ENCODE peak calls at places on chromosomes 1 and 21, in six cellular contexts. One of them, this sample, is unnamed.

GRCh38 chr1:28775121-28775942 is 36.6 kb upstream of the OPRD1 start:
- DNase-seq in body of pancreas: peak; percentile 81
- DNase-seq in iPS-NIHi11: no peak
- DNase-seq in effector memory CD4-positive, alpha-beta T cell: peak; percentile 30
- DNase-seq in fibroblast of mammary gland: peak; percentile 70
- DNase-seq in stimulated activated CD4-positive, alpha-beta T cell treated with anti-CD3 and anti-CD28 coated beads, Interleukin-2, amount 100 ng/mL, for 48 hours: peak; percentile 47
- DNase-seq in this sample: peak; percentile 35

GRCh38 chr1:195761102-195761501 is 847.1 kb downstream of the KCNT2 start:
- DNase-seq in body of pancreas: no peak
- DNase-seq in fibroblast of mammary gland: no peak
- DNase-seq in iPS-NIHi11: no peak
- DNase-seq in stimulated activated CD4-positive, alpha-beta T cell treated with anti-CD3 and anti-CD28 coated beads, Interleukin-2, amount 100 ng/mL, for 48 hours: no peak
- DNase-seq in effector memory CD4-positive, alpha-beta T cell: no peak
- DNase-seq in this sample: no peak

GRCh38 chr1:203057831-203058673 is 27.8 kb downstream of the MYOG start:
- DNase-seq in body of pancreas: no peak
- DNase-seq in effector memory CD4-positive, alpha-beta T cell: no peak
- DNase-seq in stimulated activated CD4-positive, alpha-beta T cell treated with anti-CD3 and anti-CD28 coated beads, Interleukin-2, amount 100 ng/mL, for 48 hours: no peak
- DNase-seq in iPS-NIHi11: no peak
- DNase-seq in fibroblast of mammary gland: peak; percentile 77
- DNase-seq in this sample: no peak

GRCh38 chr21:16535100-16535418 is 805.3 kb downstream of the USP25 start:
- DNase-seq in body of pancreas: peak; percentile 76
- DNase-seq in effector memory CD4-positive, alpha-beta T cell: no peak
- DNase-seq in stimulated activated CD4-positive, alpha-beta T cell treated with anti-CD3 and anti-CD28 coated beads, Interleukin-2, amount 100 ng/mL, for 48 hours: no peak
- DNase-seq in fibroblast of mammary gland: peak; percentile 96
- DNase-seq in iPS-NIHi11: peak; percentile 14
- DNase-seq in this sample: peak; percentile 99

GRCh38 chr1:203144661-203145060 is 17.1 kb downstream of the ADORA1 start:
- DNase-seq in effector memory CD4-positive, alpha-beta T cell: no peak
- DNase-seq in stimulated activated CD4-positive, alpha-beta T cell treated with anti-CD3 and anti-CD28 coated beads, Interleukin-2, amount 100 ng/mL, for 48 hours: no peak
- DNase-seq in iPS-NIHi11: no peak
- DNase-seq in fibroblast of mammary gland: peak; percentile 6
- DNase-seq in body of pancreas: peak; percentile 54
- DNase-seq in this sample: no peak

GRCh38 chr1:91828007-91828321 is 58.0 kb downstream of the TGFBR3 start:
- DNase-seq in iPS-NIHi11: no peak
- DNase-seq in effector memory CD4-positive, alpha-beta T cell: no peak
- DNase-seq in stimulated activated CD4-positive, alpha-beta T cell treated with anti-CD3 and anti-CD28 coated beads, Interleukin-2, amount 100 ng/mL, for 48 hours: no peak
- DNase-seq in fibroblast of mammary gland: no peak
- DNase-seq in body of pancreas: no peak
- DNase-seq in this sample: no peak

GRCh38 chr21:45655071-45655470 is 11.5 kb downstream of the PCBP3 start:
- DNase-seq in fibroblast of mammary gland: peak; percentile 87
- DNase-seq in body of pancreas: no peak
- DNase-seq in effector memory CD4-positive, alpha-beta T cell: no peak
- DNase-seq in stimulated activated CD4-positive, alpha-beta T cell treated with anti-CD3 and anti-CD28 coated beads, Interleukin-2, amount 100 ng/mL, for 48 hours: no peak
- DNase-seq in iPS-NIHi11: no peak
- DNase-seq in this sample: no peak

GRCh38 chr1:107228704-107229103 is 87.9 kb downstream of the NTNG1 start:
- DNase-seq in body of pancreas: no peak
- DNase-seq in iPS-NIHi11: no peak
- DNase-seq in stimulated activated CD4-positive, alpha-beta T cell treated with anti-CD3 and anti-CD28 coated beads, Interleukin-2, amount 100 ng/mL, for 48 hours: no peak
- DNase-seq in fibroblast of mammary gland: no peak
- DNase-seq in effector memory CD4-positive, alpha-beta T cell: no peak
- DNase-seq in this sample: no peak

GRCh38 chr1:58594556-58594955 is 17.5 kb upstream of the TACSTD2 start:
- DNase-seq in effector memory CD4-positive, alpha-beta T cell: no peak
- DNase-seq in iPS-NIHi11: no peak
- DNase-seq in body of pancreas: no peak
- DNase-seq in stimulated activated CD4-positive, alpha-beta T cell treated with anti-CD3 and anti-CD28 coated beads, Interleukin-2, amount 100 ng/mL, for 48 hours: no peak
- DNase-seq in fibroblast of mammary gland: no peak
- DNase-seq in this sample: no peak

GRCh38 chr1:150564051-150564991 is 15.1 kb downstream of the MCL1 start:
- DNase-seq in fibroblast of mammary gland: peak; percentile 80
- DNase-seq in stimulated activated CD4-positive, alpha-beta T cell treated with anti-CD3 and anti-CD28 coated beads, Interleukin-2, amount 100 ng/mL, for 48 hours: no peak
- DNase-seq in effector memory CD4-positive, alpha-beta T cell: no peak
- DNase-seq in iPS-NIHi11: no peak
- DNase-seq in body of pancreas: no peak
- DNase-seq in this sample: no peak

GRCh38 chr1:117512728-117513321 is 93.0 kb upstream of the TENT5C start:
- DNase-seq in body of pancreas: no peak
- DNase-seq in fibroblast of mammary gland: peak; percentile 35
- DNase-seq in effector memory CD4-positive, alpha-beta T cell: no peak
- DNase-seq in stimulated activated CD4-positive, alpha-beta T cell treated with anti-CD3 and anti-CD28 coated beads, Interleukin-2, amount 100 ng/mL, for 48 hours: no peak
- DNase-seq in iPS-NIHi11: peak; percentile 7
- DNase-seq in this sample: peak; percentile 49

GRCh38 chr1:167109125-167109524 is 15.2 kb downstream of the STYXL2 start:
- DNase-seq in effector memory CD4-positive, alpha-beta T cell: no peak
- DNase-seq in fibroblast of mammary gland: no peak
- DNase-seq in stimulated activated CD4-positive, alpha-beta T cell treated with anti-CD3 and anti-CD28 coated beads, Interleukin-2, amount 100 ng/mL, for 48 hours: no peak
- DNase-seq in iPS-NIHi11: no peak
- DNase-seq in body of pancreas: no peak
- DNase-seq in this sample: no peak

GRCh38 chr1:37795340-37796110 is 1.9 kb downstream of the MANEAL start:
- DNase-seq in iPS-NIHi11: peak; percentile 95
- DNase-seq in effector memory CD4-positive, alpha-beta T cell: no peak
- DNase-seq in body of pancreas: peak; percentile 69
- DNase-seq in stimulated activated CD4-positive, alpha-beta T cell treated with anti-CD3 and anti-CD28 coated beads, Interleukin-2, amount 100 ng/mL, for 48 hours: peak; percentile 58
- DNase-seq in fibroblast of mammary gland: peak; percentile 41
- DNase-seq in this sample: no peak

GRCh38 chr1:29986986-29987385 is 736.4 kb downstream of the MATN1 start:
- DNase-seq in iPS-NIHi11: peak; percentile 17
- DNase-seq in effector memory CD4-positive, alpha-beta T cell: no peak
- DNase-seq in fibroblast of mammary gland: no peak
- DNase-seq in body of pancreas: no peak
- DNase-seq in stimulated activated CD4-positive, alpha-beta T cell treated with anti-CD3 and anti-CD28 coated beads, Interleukin-2, amount 100 ng/mL, for 48 hours: no peak
- DNase-seq in this sample: no peak

GRCh38 chr21:44082648-44083436 is 24.4 kb upstream of the PWP2 start:
- DNase-seq in effector memory CD4-positive, alpha-beta T cell: no peak
- DNase-seq in fibroblast of mammary gland: no peak
- DNase-seq in iPS-NIHi11: peak; percentile 48
- DNase-seq in stimulated activated CD4-positive, alpha-beta T cell treated with anti-CD3 and anti-CD28 coated beads, Interleukin-2, amount 100 ng/mL, for 48 hours: no peak
- DNase-seq in body of pancreas: no peak
- DNase-seq in this sample: no peak

GRCh38 chr1:22747021-22747734 is 36.5 kb downstream of the EPHB2 start:
- DNase-seq in stimulated activated CD4-positive, alpha-beta T cell treated with anti-CD3 and anti-CD28 coated beads, Interleukin-2, amount 100 ng/mL, for 48 hours: no peak
- DNase-seq in body of pancreas: no peak
- DNase-seq in fibroblast of mammary gland: peak; percentile 73
- DNase-seq in effector memory CD4-positive, alpha-beta T cell: no peak
- DNase-seq in iPS-NIHi11: no peak
- DNase-seq in this sample: no peak

GRCh38 chr1:17060129-17060868 is 6.5 kb upstream of the SDHB start:
- DNase-seq in iPS-NIHi11: no peak
- DNase-seq in body of pancreas: no peak
- DNase-seq in fibroblast of mammary gland: peak; percentile 47
- DNase-seq in stimulated activated CD4-positive, alpha-beta T cell treated with anti-CD3 and anti-CD28 coated beads, Interleukin-2, amount 100 ng/mL, for 48 hours: no peak
- DNase-seq in effector memory CD4-positive, alpha-beta T cell: no peak
- DNase-seq in this sample: no peak

GRCh38 chr1:201603613-201604232 is 64.8 kb downstream of the NAV1 start:
- DNase-seq in stimulated activated CD4-positive, alpha-beta T cell treated with anti-CD3 and anti-CD28 coated beads, Interleukin-2, amount 100 ng/mL, for 48 hours: no peak
- DNase-seq in fibroblast of mammary gland: peak; percentile 52
- DNase-seq in body of pancreas: no peak
- DNase-seq in effector memory CD4-positive, alpha-beta T cell: no peak
- DNase-seq in iPS-NIHi11: no peak
- DNase-seq in this sample: no peak

GRCh38 chr21:38777521-38777920 is 28.2 kb upstream of the ETS2 start:
- DNase-seq in effector memory CD4-positive, alpha-beta T cell: no peak
- DNase-seq in stimulated activated CD4-positive, alpha-beta T cell treated with anti-CD3 and anti-CD28 coated beads, Interleukin-2, amount 100 ng/mL, for 48 hours: no peak
- DNase-seq in iPS-NIHi11: no peak
- DNase-seq in fibroblast of mammary gland: no peak
- DNase-seq in body of pancreas: no peak
- DNase-seq in this sample: no peak

GRCh38 chr1:58717979-58718378 is 18.1 kb upstream of the MYSM1 start:
- DNase-seq in iPS-NIHi11: no peak
- DNase-seq in body of pancreas: no peak
- DNase-seq in fibroblast of mammary gland: no peak
- DNase-seq in effector memory CD4-positive, alpha-beta T cell: no peak
- DNase-seq in stimulated activated CD4-positive, alpha-beta T cell treated with anti-CD3 and anti-CD28 coated beads, Interleukin-2, amount 100 ng/mL, for 48 hours: no peak
- DNase-seq in this sample: no peak

GRCh38 chr21:41548781-41549180 is 40.8 kb upstream of the TMPRSS2 start:
- DNase-seq in effector memory CD4-positive, alpha-beta T cell: no peak
- DNase-seq in stimulated activated CD4-positive, alpha-beta T cell treated with anti-CD3 and anti-CD28 coated beads, Interleukin-2, amount 100 ng/mL, for 48 hours: no peak
- DNase-seq in iPS-NIHi11: peak; percentile 51
- DNase-seq in fibroblast of mammary gland: no peak
- DNase-seq in body of pancreas: no peak
- DNase-seq in this sample: peak; percentile 13

GRCh38 chr1:222974496-222974895 is 159.7 kb downstream of the DISP1 start:
- DNase-seq in effector memory CD4-positive, alpha-beta T cell: no peak
- DNase-seq in stimulated activated CD4-positive, alpha-beta T cell treated with anti-CD3 and anti-CD28 coated beads, Interleukin-2, amount 100 ng/mL, for 48 hours: no peak
- DNase-seq in fibroblast of mammary gland: peak; percentile 97
- DNase-seq in iPS-NIHi11: no peak
- DNase-seq in body of pancreas: no peak
- DNase-seq in this sample: no peak

GRCh38 chr1:37661401-37661800 is 26.7 kb upstream of the RSPO1 start:
- DNase-seq in body of pancreas: no peak
- DNase-seq in stimulated activated CD4-positive, alpha-beta T cell treated with anti-CD3 and anti-CD28 coated beads, Interleukin-2, amount 100 ng/mL, for 48 hours: no peak
- DNase-seq in iPS-NIHi11: no peak
- DNase-seq in effector memory CD4-positive, alpha-beta T cell: no peak
- DNase-seq in fibroblast of mammary gland: no peak
- DNase-seq in this sample: no peak